ENCODE peak calls at places on chromosomes 6 and 20, in seven cellular contexts. X is activated CD4-positive, alpha-beta T cell treated with anti-CD3 and anti-CD28 coated beads, Interleukin-2, amount 50 U/mL, for 48 hours; J is A673; G is SHP77 treated with DMSO at 0.1 percent for 48 hours; V is effector CD4-positive, alpha-beta T cell; U is HCT116; A is kidney epithelial cell. L is an unnamed sample.

GRCh38 chr6:138493413-138493812 is 5.9 kb downstream of the NHSL1 start:
- DNase-seq in X (no peak), J (peak), G (no peak), V (no peak), U (no peak), A (peak), L (no peak)

GRCh38 chr6:25660512-25660911 is 8.5 kb downstream of the SCGN start:
- DNase-seq in X (peak), J (peak), G (peak), V (no peak), U (peak), A (peak), L (no peak)

GRCh38 chr6:85354761-85355618 is 94.9 kb upstream of the NT5E start:
- DNase-seq in X (peak), J (peak), G (peak), V (peak), U (peak), A (peak), L (peak)

GRCh38 chr6:4935486-4935885 is 68.4 kb downstream of the RPP40 start:
- DNase-seq in X (peak), J (no peak), G (no peak), V (no peak), U (no peak), A (no peak), L (no peak)

GRCh38 chr6:159972506-159973268 is 3.8 kb downstream of the IGF2R start:
- DNase-seq in X (no peak), J (no peak), G (no peak), V (no peak), U (no peak), A (no peak), L (no peak)

GRCh38 chr6:114167583-114168576 is 174.9 kb downstream of the HS3ST5 start:
- DNase-seq in X (no peak), J (no peak), G (no peak), V (no peak), U (no peak), A (no peak), L (no peak)

GRCh38 chr20:50136822-50137599 is 16.5 kb downstream of the PEDS1 start:
- DNase-seq in X (peak), J (no peak), G (no peak), V (no peak), U (no peak), A (no peak), L (no peak)

GRCh38 chr6:20399518-20399917 is 2.2 kb upstream of the E2F3 start:
- DNase-seq in X (no peak), J (no peak), G (no peak), V (no peak), U (no peak), A (no peak), L (no peak)